ENCODE peak calls at places on chromosome 7, in four cellular contexts. One of them, this sample, is unnamed.

GRCh38 chr7:84484502-84485079 is 290.0 kb upstream of the SEMA3A start:
- DNase-seq in IMR-90: peak; percentile 31
- DNase-seq in right lobe of liver: no peak
- DNase-seq in A549: no peak
- DNase-seq in this sample: no peak

GRCh38 chr7:27739301-27739913 is 555 bp upstream of the TAX1BP1 start:
- DNase-seq in A549: peak; percentile 30
- DNase-seq in IMR-90: peak; percentile 70
- DNase-seq in right lobe of liver: no peak
- DNase-seq in this sample: no peak

GRCh38 chr7:104958278-104958903 is 55.6 kb upstream of the KMT2E start:
- DNase-seq in right lobe of liver: no peak
- DNase-seq in A549: no peak
- DNase-seq in IMR-90: peak; percentile 81
- DNase-seq in this sample: no peak

GRCh38 chr7:127900116-127900515 is 131.1 kb downstream of the LRRC4 start:
- DNase-seq in A549: no peak
- DNase-seq in IMR-90: no peak
- DNase-seq in right lobe of liver: no peak
- DNase-seq in this sample: no peak

GRCh38 chr7:115352375-115352774 is 430.5 kb downstream of the MDFIC start:
- DNase-seq in IMR-90: peak; percentile 91
- DNase-seq in A549: no peak
- DNase-seq in right lobe of liver: no peak
- DNase-seq in this sample: no peak

GRCh38 chr7:146639291-146639690 is 522.7 kb downstream of the CNTNAP2 start:
- DNase-seq in IMR-90: no peak
- DNase-seq in A549: no peak
- DNase-seq in right lobe of liver: no peak
- DNase-seq in this sample: no peak

GRCh38 chr7:55526770-55527169 is 45.5 kb downstream of the VOPP1 start:
- DNase-seq in right lobe of liver: no peak
- DNase-seq in A549: no peak
- DNase-seq in IMR-90: no peak
- DNase-seq in this sample: peak; percentile 72

GRCh38 chr7:69309601-69310000 is 288.7 kb upstream of the AUTS2 start:
- DNase-seq in IMR-90: no peak
- DNase-seq in right lobe of liver: no peak
- DNase-seq in A549: no peak
- DNase-seq in this sample: no peak

GRCh38 chr7:18352339-18353255 is 143.0 kb upstream of the HDAC9 start:
- DNase-seq in right lobe of liver: no peak
- DNase-seq in IMR-90: peak; percentile 81
- DNase-seq in A549: peak; percentile 18
- DNase-seq in this sample: peak; percentile 38

GRCh38 chr7:66323114-66323513 is 118.0 kb downstream of the TPST1 start:
- DNase-seq in A549: no peak
- DNase-seq in IMR-90: no peak
- DNase-seq in right lobe of liver: no peak
- DNase-seq in this sample: no peak

GRCh38 chr7:36923831-36924555 is 199.7 kb upstream of the AOAH start:
- DNase-seq in right lobe of liver: no peak
- DNase-seq in IMR-90: no peak
- DNase-seq in A549: no peak
- DNase-seq in this sample: no peak

GRCh38 chr7:36986429-36987362 is 262.4 kb upstream of the AOAH start:
- DNase-seq in IMR-90: peak; percentile 42
- DNase-seq in right lobe of liver: peak; percentile 57
- DNase-seq in A549: peak; percentile 75
- DNase-seq in this sample: peak; percentile 70

GRCh38 chr7:123747089-123747488 is 1.7 kb downstream of the WASL start:
- DNase-seq in IMR-90: no peak
- DNase-seq in right lobe of liver: no peak
- DNase-seq in A549: no peak
- DNase-seq in this sample: no peak

GRCh38 chr7:23246540-23246939 is at the start of gene GPNMB:
- DNase-seq in right lobe of liver: no peak
- DNase-seq in A549: no peak
- DNase-seq in IMR-90: peak; percentile 58
- DNase-seq in this sample: no peak

GRCh38 chr7:112398534-112398933 is 51.7 kb upstream of the IFRD1 start:
- DNase-seq in right lobe of liver: no peak
- DNase-seq in A549: no peak
- DNase-seq in IMR-90: no peak
- DNase-seq in this sample: no peak

GRCh38 chr7:38658916-38659315 is 27.7 kb upstream of the AMPH start:
- DNase-seq in right lobe of liver: no peak
- DNase-seq in IMR-90: peak; percentile 4
- DNase-seq in A549: no peak
- DNase-seq in this sample: no peak

GRCh38 chr7:120874016-120874415 is 16.1 kb upstream of the TSPAN12 start:
- DNase-seq in A549: no peak
- DNase-seq in IMR-90: no peak
- DNase-seq in right lobe of liver: no peak
- DNase-seq in this sample: no peak

GRCh38 chr7:158357898-158358821 is 229.5 kb downstream of the PTPRN2 start:
- DNase-seq in IMR-90: no peak
- DNase-seq in right lobe of liver: no peak
- DNase-seq in A549: no peak
- DNase-seq in this sample: no peak

GRCh38 chr7:80095545-80095944 is 39.1 kb upstream of the GNAI1 start:
- DNase-seq in IMR-90: peak; percentile 29
- DNase-seq in right lobe of liver: no peak
- DNase-seq in A549: no peak
- DNase-seq in this sample: no peak

GRCh38 chr7:140196361-140197217 is 19.8 kb upstream of the KDM7A start:
- DNase-seq in right lobe of liver: no peak
- DNase-seq in A549: no peak
- DNase-seq in IMR-90: peak; percentile 34
- DNase-seq in this sample: no peak

GRCh38 chr7:50982626-50983025 is 199.9 kb upstream of the GRB10 start:
- DNase-seq in A549: no peak
- DNase-seq in right lobe of liver: no peak
- DNase-seq in IMR-90: no peak
- DNase-seq in this sample: no peak

GRCh38 chr7:84139986-84140729 is 54.4 kb downstream of the SEMA3A start:
- DNase-seq in right lobe of liver: no peak
- DNase-seq in A549: no peak
- DNase-seq in IMR-90: peak; percentile 52
- DNase-seq in this sample: no peak

GRCh38 chr7:105284014-105284413 is 104.7 kb downstream of the SRPK2 start:
- DNase-seq in A549: no peak
- DNase-seq in IMR-90: no peak
- DNase-seq in right lobe of liver: no peak
- DNase-seq in this sample: no peak

GRCh38 chr7:122528879-122529481 is 169.9 kb downstream of the RNF133 start:
- DNase-seq in A549: peak; percentile 7
- DNase-seq in right lobe of liver: no peak
- DNase-seq in IMR-90: peak; percentile 37
- DNase-seq in this sample: no peak

GRCh38 chr7:15737586-15737985 is 51.1 kb upstream of the MEOX2 start:
- DNase-seq in A549: no peak
- DNase-seq in right lobe of liver: no peak
- DNase-seq in IMR-90: no peak
- DNase-seq in this sample: no peak

GRCh38 chr7:71521506-71521905 is 389.6 kb downstream of the GALNT17 start:
- DNase-seq in A549: no peak
- DNase-seq in IMR-90: no peak
- DNase-seq in right lobe of liver: no peak
- DNase-seq in this sample: no peak

GRCh38 chr7:158431941-158432347 is 155.7 kb downstream of the PTPRN2 start:
- DNase-seq in right lobe of liver: no peak
- DNase-seq in IMR-90: peak; percentile 28
- DNase-seq in A549: peak; percentile 98
- DNase-seq in this sample: peak; percentile 78

GRCh38 chr7:114917211-114917839 is 4.6 kb upstream of the MDFIC start:
- DNase-seq in right lobe of liver: no peak
- DNase-seq in IMR-90: no peak
- DNase-seq in A549: no peak
- DNase-seq in this sample: no peak

GRCh38 chr7:112937651-112938390 is 147.6 kb upstream of the TMEM168 start:
- DNase-seq in A549: no peak
- DNase-seq in IMR-90: peak; percentile 45
- DNase-seq in right lobe of liver: no peak
- DNase-seq in this sample: no peak

GRCh38 chr7:129009437-129009836 is 45.5 kb downstream of the TNPO3 start:
- DNase-seq in IMR-90: no peak
- DNase-seq in right lobe of liver: no peak
- DNase-seq in A549: no peak
- DNase-seq in this sample: no peak

GRCh38 chr7:144174613-144175012 is 8.7 kb upstream of the CTAGE4 start:
- DNase-seq in right lobe of liver: no peak
- DNase-seq in IMR-90: no peak
- DNase-seq in A549: no peak
- DNase-seq in this sample: no peak

GRCh38 chr7:129797224-129797789 is 155.5 kb downstream of the UBE2H start:
- DNase-seq in IMR-90: no peak
- DNase-seq in A549: no peak
- DNase-seq in right lobe of liver: no peak
- DNase-seq in this sample: peak; percentile 16

GRCh38 chr7:1055084-1055450 is 10.7 kb downstream of the GPR146 start:
- DNase-seq in right lobe of liver: peak; percentile 69
- DNase-seq in A549: no peak
- DNase-seq in IMR-90: peak; percentile 26
- DNase-seq in this sample: peak; percentile 31

GRCh38 chr7:158971214-158971613 is 114.9 kb downstream of the DYNC2I1 start:
- DNase-seq in IMR-90: no peak
- DNase-seq in A549: no peak
- DNase-seq in right lobe of liver: no peak
- DNase-seq in this sample: no peak

GRCh38 chr7:135745702-135746312 is 2.8 kb downstream of the FAM180A start:
- DNase-seq in IMR-90: peak; percentile 99
- DNase-seq in A549: peak; percentile 32
- DNase-seq in right lobe of liver: peak; percentile 33
- DNase-seq in this sample: no peak
- TF ChIP-seq POLR2A in IMR-90: peak; percentile 52
- TF ChIP-seq POLR2A in A549: no peak
- TF ChIP-seq POLR2A in right lobe of liver: peak; percentile 11
- TF ChIP-seq POLR2A in this sample: no peak

DNA sequence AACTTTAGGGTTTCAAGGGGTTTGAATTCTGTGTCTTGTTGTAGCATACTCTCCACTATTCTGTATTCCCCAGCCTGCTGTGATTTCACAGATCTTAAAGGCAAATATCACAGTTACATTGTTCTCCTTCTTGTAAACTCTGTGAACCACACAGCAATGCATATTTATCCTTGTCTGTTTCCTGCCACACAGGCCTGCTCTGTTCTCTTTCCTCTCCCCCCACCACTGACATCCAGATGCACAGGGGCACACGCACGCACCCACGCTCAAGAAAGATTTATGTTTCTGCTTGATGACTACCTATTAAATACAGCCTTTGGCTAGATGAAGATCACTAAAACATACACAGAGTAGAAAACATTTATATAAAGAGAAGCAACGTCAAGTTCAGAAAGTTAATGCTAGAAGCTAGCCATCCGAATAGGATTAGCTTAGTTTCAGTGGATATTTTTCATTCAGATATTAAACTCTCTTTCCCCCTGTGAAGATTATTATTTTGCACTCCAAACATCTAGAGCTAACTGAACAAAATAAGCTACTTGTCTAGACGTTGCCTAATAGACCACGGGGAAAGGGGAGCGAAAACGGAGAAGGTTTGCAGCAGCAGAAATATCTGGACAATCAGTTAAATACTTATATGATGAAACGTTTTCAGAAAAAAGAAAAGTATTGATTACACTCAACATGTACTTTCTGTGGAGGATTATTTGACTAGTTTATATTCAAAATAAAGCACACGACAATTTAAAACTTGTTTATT is 193.1 kb upstream of the SEMA3C start:
- DNase-seq in A549: no peak
- DNase-seq in IMR-90: peak; percentile 72
- DNase-seq in right lobe of liver: no peak
- DNase-seq in this sample: no peak
- H3K27ac ChIP-seq in A549: no peak overlapping the region
- H3K27ac ChIP-seq in IMR-90: no peak overlapping the region
- H3K27ac ChIP-seq in right lobe of liver: no peak overlapping the region
- H3K27ac ChIP-seq in this sample: no peak overlapping the region

DNA sequence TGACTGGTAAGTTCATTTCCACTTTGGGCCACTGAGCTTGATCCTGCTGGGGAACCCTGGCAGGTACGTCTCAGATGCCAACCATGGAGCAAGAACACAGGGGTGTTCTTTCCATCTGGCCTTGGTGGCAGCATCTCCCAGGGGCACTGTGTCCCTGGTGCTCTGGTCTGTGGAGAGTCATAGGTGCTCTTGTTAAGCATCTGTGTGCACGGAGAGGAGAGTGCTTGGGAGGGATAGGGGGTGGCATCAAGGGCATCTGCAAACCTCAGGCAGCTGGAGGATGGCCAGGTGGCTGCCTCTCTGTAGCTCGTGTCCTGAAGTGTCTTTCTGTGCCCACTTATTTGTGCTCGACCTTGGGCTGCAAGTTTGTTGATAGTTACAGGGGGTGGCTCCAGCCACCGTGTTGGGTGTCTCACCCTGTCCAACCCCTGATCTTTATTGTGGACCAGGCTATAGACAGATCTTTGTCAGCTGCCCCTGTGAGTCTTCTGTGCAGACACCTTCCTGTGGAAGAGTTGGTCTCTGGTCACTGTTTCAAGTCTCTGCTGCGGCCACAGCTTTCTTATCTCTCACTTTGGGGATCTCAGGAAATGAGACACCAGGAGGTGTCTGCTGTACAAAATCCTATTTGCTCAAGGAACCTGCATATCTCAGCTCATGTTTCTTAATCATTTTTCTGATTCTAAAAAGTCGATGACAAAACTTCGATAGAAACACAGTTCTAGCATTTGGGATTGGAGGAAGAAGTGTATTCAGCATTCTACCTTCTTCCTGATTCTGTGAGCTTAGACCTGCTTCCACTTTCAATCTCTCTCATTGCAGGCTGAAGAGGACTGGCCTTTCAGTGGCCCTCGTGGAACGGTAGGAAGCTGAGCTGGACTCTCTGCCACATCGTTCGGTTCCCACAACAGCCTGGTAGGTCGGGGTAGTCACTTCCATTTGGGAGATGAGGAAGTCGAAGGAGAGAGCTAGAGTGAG is 17.2 kb upstream of the GIMAP8 start:
- DNase-seq in right lobe of liver: no peak
- DNase-seq in IMR-90: no peak
- DNase-seq in A549: no peak
- DNase-seq in this sample: no peak
- TF ChIP-seq POLR2A in right lobe of liver: no peak
- TF ChIP-seq POLR2A in IMR-90: no peak
- TF ChIP-seq POLR2A in A549: no peak
- TF ChIP-seq POLR2A in this sample: no peak

GRCh38 chr7:72538147-72538546 is 126.0 kb upstream of the CALN1 start:
- DNase-seq in A549: no peak
- DNase-seq in right lobe of liver: no peak
- DNase-seq in IMR-90: no peak
- DNase-seq in this sample: no peak

GRCh38 chr7:72540106-72540611 is 128.0 kb upstream of the CALN1 start:
- DNase-seq in IMR-90: no peak
- DNase-seq in right lobe of liver: no peak
- DNase-seq in A549: no peak
- DNase-seq in this sample: no peak

GRCh38 chr7:72540923-72541322 is 128.8 kb upstream of the CALN1 start:
- DNase-seq in IMR-90: no peak
- DNase-seq in right lobe of liver: no peak
- DNase-seq in A549: no peak
- DNase-seq in this sample: no peak

GRCh38 chr7:72539702-72540101 is 127.6 kb upstream of the CALN1 start:
- DNase-seq in right lobe of liver: no peak
- DNase-seq in IMR-90: no peak
- DNase-seq in A549: no peak
- DNase-seq in this sample: no peak

GRCh38 chr7:72538856-72539255 is 126.7 kb upstream of the CALN1 start:
- DNase-seq in A549: no peak
- DNase-seq in right lobe of liver: no peak
- DNase-seq in IMR-90: no peak
- DNase-seq in this sample: no peak
- H3K27ac ChIP-seq in A549: no peak overlapping the region
- H3K27ac ChIP-seq in right lobe of liver: no peak overlapping the region
- H3K27ac ChIP-seq in IMR-90: no peak overlapping the region
- H3K27ac ChIP-seq in this sample: no peak overlapping the region

This sample was measured in Peyer's patch.